ENCODE peak calls at places on chromosomes 13 and 19, in four cellular contexts. F is neural crest cell, U is iris pigment epithelial cell, A is spleen. P is an unnamed sample.

GRCh38 chr13:46119883-46120614 is 15.2 kb upstream of the CPB2 start:
- DNase-seq in F (no peak), U (peak), A (no peak), P (no peak)

GRCh38 chr13:112967666-112968379 is 1.2 kb upstream of the MCF2L start:
- DNase-seq in F (no peak), U (no peak), A (peak), P (no peak)

GRCh38 chr19:35592226-35592625 is 6.3 kb downstream of the PMIS2 start:
- DNase-seq in F (no peak), U (peak), A (no peak), P (no peak)

GRCh38 chr19:10269333-10270179 is 1.4 kb upstream of the ICAM1 start:
- DNase-seq in F (peak), U (peak), A (peak), P (peak)

GRCh38 chr13:69331245-69331644 is 776.4 kb upstream of the ATXN8OS start:
- DNase-seq in F (no peak), U (no peak), A (no peak), P (no peak)

GRCh38 chr13:113083402-113084061 is 22.1 kb upstream of the F7 start:
- DNase-seq in F (no peak), U (no peak), A (peak), P (no peak)

GRCh38 chr13:24746618-24747247 is 17.2 kb upstream of the RNF17 start:
- DNase-seq in F (peak), U (peak), A (no peak), P (no peak)

GRCh38 chr19:12939292-12939606 is 840 bp downstream of the CALR start:
- DNase-seq in F (no peak), U (peak), A (no peak), P (no peak)

GRCh38 chr13:59641261-59641660 is 522.5 kb downstream of the DIAPH3 start:
- DNase-seq in F (no peak), U (no peak), A (no peak), P (no peak)

P was measured in tibial artery.